ENCODE peak calls at places on chromosome 2, in five cellular contexts. One of them, this sample, is unnamed.

GRCh38 chr2:216576611-216577010 is 56.6 kb upstream of the IGFBP2 start:
- DNase-seq in heart left ventricle: no peak
- DNase-seq in right lobe of liver: no peak
- DNase-seq in endodermal cell: no peak
- DNase-seq in coronary artery: no peak
- DNase-seq in this sample: no peak

GRCh38 chr2:212537311-212538155 is 1.1 kb downstream of the ERBB4 start:
- DNase-seq in endodermal cell: peak
- DNase-seq in right lobe of liver: peak
- DNase-seq in heart left ventricle: peak
- DNase-seq in coronary artery: peak
- DNase-seq in this sample: no peak

GRCh38 chr2:98445167-98445522 is 487 bp downstream of the INPP4A start:
- DNase-seq in coronary artery: no peak
- DNase-seq in right lobe of liver: no peak
- DNase-seq in endodermal cell: no peak
- DNase-seq in heart left ventricle: no peak
- DNase-seq in this sample: no peak

GRCh38 chr2:112474844-112475486 is 7.0 kb upstream of the TTL start:
- DNase-seq in right lobe of liver: no peak
- DNase-seq in heart left ventricle: no peak
- DNase-seq in coronary artery: no peak
- DNase-seq in endodermal cell: no peak
- DNase-seq in this sample: peak

GRCh38 chr2:207775471-207775870 is 5.8 kb upstream of the FZD5 start:
- DNase-seq in heart left ventricle: no peak
- DNase-seq in right lobe of liver: peak
- DNase-seq in coronary artery: peak
- DNase-seq in endodermal cell: peak
- DNase-seq in this sample: peak

GRCh38 chr2:239666855-239667376 is 266.1 kb upstream of the HDAC4 start:
- DNase-seq in coronary artery: peak
- DNase-seq in heart left ventricle: no peak
- DNase-seq in endodermal cell: no peak
- DNase-seq in right lobe of liver: no peak
- DNase-seq in this sample: no peak

GRCh38 chr2:95208101-95208500 is 780 bp downstream of the ZNF892 start:
- DNase-seq in coronary artery: no peak
- DNase-seq in endodermal cell: no peak
- DNase-seq in heart left ventricle: no peak
- DNase-seq in right lobe of liver: no peak
- DNase-seq in this sample: no peak

GRCh38 chr2:230582851-230583283 is 129.8 kb upstream of the CAB39 start:
- DNase-seq in heart left ventricle: no peak
- DNase-seq in coronary artery: no peak
- DNase-seq in right lobe of liver: no peak
- DNase-seq in endodermal cell: no peak
- DNase-seq in this sample: no peak

GRCh38 chr2:66580343-66580954 is 145.5 kb downstream of the MEIS1 start:
- DNase-seq in right lobe of liver: no peak
- DNase-seq in heart left ventricle: no peak
- DNase-seq in endodermal cell: no peak
- DNase-seq in coronary artery: no peak
- DNase-seq in this sample: no peak

GRCh38 chr2:73386894-73387636 is 1.4 kb downstream of the ALMS1 start:
- DNase-seq in heart left ventricle: no peak
- DNase-seq in endodermal cell: no peak
- DNase-seq in coronary artery: no peak
- DNase-seq in right lobe of liver: no peak
- DNase-seq in this sample: no peak

DNA sequence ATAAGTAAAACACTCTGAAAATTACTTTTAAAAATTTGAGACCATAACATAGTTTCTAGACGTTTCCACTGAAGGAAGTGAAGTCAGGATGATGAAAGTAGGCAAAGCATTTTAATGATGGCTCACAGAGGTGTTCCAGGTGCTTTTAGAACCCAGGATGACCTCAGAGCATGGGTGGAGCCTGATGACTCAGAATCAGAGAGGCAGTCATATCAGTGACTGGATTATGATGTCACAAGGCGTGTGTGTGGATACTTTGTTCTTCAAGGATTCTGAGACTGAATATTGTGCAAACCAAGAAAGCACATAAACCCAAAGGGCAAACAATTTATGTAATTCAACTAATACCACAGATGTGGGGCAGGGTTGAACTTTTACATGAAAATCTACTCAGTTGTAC is 208.0 kb upstream of the FBXO11 start:
- DNase-seq in endodermal cell: no peak
- DNase-seq in heart left ventricle: no peak
- DNase-seq in right lobe of liver: no peak
- DNase-seq in coronary artery: no peak
- DNase-seq in this sample: no peak
- H3K4me3 ChIP-seq in endodermal cell: no peak
- H3K4me3 ChIP-seq in heart left ventricle: no peak
- H3K4me3 ChIP-seq in right lobe of liver: no peak
- H3K4me3 ChIP-seq in coronary artery: no peak
- H3K4me3 ChIP-seq in this sample: no peak

DNA sequence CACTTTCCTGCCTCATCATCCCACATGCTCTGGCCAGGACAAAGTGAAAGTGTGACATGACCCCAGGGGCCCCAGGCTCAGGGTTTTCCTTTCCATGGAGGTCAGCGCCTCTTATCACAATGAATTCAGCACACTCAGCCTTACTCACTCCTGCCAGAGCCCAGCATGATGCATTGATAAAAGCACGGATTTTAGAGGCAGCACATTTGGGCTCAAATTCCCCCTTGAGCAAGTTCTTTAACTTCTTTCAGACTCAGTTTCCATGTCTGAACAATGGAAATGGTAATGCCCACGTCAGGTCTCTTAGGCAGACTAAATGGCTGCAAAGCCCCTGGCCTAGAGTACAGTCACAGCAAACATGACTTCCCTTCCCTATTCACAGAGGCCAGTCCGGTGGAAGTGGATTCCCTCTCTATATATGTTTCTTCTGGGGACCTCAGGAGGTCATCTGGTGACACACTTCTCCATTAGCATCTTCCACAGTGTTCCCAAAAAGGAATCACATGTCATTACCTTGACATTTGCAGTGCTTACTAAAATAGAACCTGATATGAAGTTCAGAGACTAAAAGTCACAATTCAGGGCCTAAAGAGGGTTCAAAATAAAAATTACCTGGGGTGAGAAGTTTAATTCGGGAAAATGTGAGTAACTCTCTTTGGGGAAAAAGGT is 55.4 kb upstream of the TMEM163 start:
- DNase-seq in heart left ventricle: no peak
- DNase-seq in endodermal cell: peak
- DNase-seq in coronary artery: no peak
- DNase-seq in right lobe of liver: no peak
- DNase-seq in this sample: no peak
- H3K27ac ChIP-seq in heart left ventricle: no peak
- H3K27ac ChIP-seq in endodermal cell: no peak
- H3K27ac ChIP-seq in coronary artery: no peak
- H3K27ac ChIP-seq in right lobe of liver: no peak
- H3K27ac ChIP-seq in this sample: peak

DNA sequence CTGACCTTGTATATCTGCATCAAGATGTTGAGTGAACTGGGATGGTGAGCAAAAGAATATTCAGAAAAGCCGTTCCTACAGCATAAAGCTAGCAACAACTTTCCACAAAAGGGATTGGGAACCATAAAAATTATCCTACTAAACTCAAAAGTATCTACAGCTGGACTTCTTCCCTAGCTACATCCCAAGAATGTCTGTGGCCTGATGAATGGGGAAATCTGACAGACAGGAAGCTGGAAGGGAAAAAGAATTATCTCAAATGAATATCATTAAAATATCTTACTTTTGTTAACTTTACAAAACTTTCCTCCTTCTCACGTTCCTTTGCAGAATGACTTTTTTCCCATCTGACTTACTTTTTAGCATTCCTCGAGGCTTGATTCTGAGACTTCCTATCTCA is 150.9 kb downstream of the PDE11A start:
- DNase-seq in heart left ventricle: no peak
- DNase-seq in coronary artery: no peak
- DNase-seq in endodermal cell: no peak
- DNase-seq in right lobe of liver: no peak
- DNase-seq in this sample: no peak
- H3K4me3 ChIP-seq in heart left ventricle: no peak
- H3K4me3 ChIP-seq in coronary artery: no peak
- H3K4me3 ChIP-seq in endodermal cell: no peak
- H3K4me3 ChIP-seq in right lobe of liver: no peak
- H3K4me3 ChIP-seq in this sample: no peak

DNA sequence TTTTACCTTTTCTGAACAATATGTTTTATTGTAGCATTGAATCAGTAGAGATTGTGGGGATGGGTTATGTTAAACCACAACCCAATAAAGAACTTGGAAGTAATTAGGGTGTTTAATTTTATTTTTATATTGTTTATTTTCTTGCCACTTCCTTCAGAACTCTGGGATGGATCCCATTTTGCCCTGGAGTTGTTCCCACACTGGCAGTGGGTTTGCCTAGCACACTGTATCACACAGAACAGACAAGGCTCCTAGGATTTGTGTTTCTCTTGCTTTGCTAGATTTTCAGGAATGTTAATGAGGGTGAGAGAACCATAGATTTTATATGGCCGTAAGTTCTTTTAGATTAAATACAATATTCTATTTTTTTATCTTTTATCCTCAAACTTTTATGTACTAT is 59.0 kb downstream of the TANK start:
- DNase-seq in endodermal cell: no peak
- DNase-seq in right lobe of liver: no peak
- DNase-seq in coronary artery: no peak
- DNase-seq in heart left ventricle: no peak
- DNase-seq in this sample: no peak
- H3K27ac ChIP-seq in endodermal cell: no peak
- H3K27ac ChIP-seq in right lobe of liver: no peak
- H3K27ac ChIP-seq in coronary artery: no peak
- H3K27ac ChIP-seq in heart left ventricle: no peak
- H3K27ac ChIP-seq in this sample: no peak

GRCh38 chr2:156333274-156333950 is 891 bp upstream of the NR4A2 start:
- DNase-seq in right lobe of liver: no peak
- DNase-seq in heart left ventricle: no peak
- DNase-seq in endodermal cell: no peak
- DNase-seq in coronary artery: peak
- DNase-seq in this sample: no peak

GRCh38 chr2:156331572-156332451 is 709 bp downstream of the NR4A2 start:
- DNase-seq in coronary artery: peak
- DNase-seq in heart left ventricle: peak
- DNase-seq in endodermal cell: peak
- DNase-seq in right lobe of liver: peak
- DNase-seq in this sample: peak

GRCh38 chr2:156332452-156333273 is at the start of gene NR4A2:
- DNase-seq in coronary artery: peak
- DNase-seq in endodermal cell: peak
- DNase-seq in heart left ventricle: peak
- DNase-seq in right lobe of liver: peak
- DNase-seq in this sample: peak

GRCh38 chr2:156333951-156334495 is 1.5 kb upstream of the NR4A2 start:
- DNase-seq in coronary artery: no peak
- DNase-seq in heart left ventricle: peak
- DNase-seq in endodermal cell: peak
- DNase-seq in right lobe of liver: peak
- DNase-seq in this sample: peak

DNA sequence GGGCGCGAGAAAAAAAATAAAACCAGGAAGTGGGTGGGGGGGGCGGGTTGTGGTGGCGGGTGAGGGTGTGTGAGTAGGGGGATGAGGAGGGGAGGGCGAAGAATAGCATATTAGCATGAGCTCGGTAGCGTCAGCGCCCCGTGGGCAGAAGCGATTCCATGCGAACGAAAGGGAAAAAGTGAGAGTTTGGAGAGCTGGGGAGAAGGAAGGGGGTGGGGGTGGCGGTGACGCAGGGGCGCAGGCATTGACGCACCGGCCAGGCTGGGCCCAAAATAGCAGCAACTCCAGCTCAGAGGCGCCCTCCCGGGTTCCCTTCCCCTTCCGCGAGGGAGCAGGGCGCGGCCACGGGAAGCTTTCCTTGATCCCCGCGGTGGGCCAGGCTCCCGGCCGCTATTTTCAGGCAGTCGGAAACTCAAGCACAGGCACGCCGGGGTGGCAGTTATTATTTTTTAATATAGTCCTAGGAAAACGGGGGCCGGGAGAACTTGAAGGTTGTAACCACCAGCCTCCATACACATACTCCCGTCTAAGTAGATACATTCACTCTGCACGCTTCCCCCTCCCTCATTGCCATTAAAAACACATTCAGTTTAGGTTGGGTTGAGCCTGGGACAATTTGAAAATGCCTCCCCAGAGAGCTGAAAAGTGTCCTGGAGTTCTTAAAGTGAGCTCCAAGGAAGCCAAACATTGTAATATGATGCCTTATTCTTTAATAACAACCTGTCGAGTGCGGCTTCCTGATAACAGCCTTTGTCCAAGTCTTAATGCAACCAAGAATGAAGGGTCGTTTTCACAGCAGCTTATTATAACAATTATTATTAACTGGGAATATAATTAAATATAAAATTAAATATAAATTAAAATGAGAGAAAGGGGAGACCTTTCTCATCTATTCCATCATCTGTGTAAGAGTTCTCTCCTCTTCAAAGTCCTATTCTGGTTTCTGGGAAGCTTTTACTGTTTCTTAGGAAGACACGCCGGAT is 2.3 kb upstream of the NR4A2 start:
- DNase-seq in coronary artery: peak
- DNase-seq in right lobe of liver: peak
- DNase-seq in heart left ventricle: peak
- DNase-seq in endodermal cell: peak
- DNase-seq in this sample: peak
- H3K4me3 ChIP-seq in coronary artery: peak
- H3K4me3 ChIP-seq in right lobe of liver: peak
- H3K4me3 ChIP-seq in heart left ventricle: peak
- H3K4me3 ChIP-seq in endodermal cell: peak
- H3K4me3 ChIP-seq in this sample: peak

DNA sequence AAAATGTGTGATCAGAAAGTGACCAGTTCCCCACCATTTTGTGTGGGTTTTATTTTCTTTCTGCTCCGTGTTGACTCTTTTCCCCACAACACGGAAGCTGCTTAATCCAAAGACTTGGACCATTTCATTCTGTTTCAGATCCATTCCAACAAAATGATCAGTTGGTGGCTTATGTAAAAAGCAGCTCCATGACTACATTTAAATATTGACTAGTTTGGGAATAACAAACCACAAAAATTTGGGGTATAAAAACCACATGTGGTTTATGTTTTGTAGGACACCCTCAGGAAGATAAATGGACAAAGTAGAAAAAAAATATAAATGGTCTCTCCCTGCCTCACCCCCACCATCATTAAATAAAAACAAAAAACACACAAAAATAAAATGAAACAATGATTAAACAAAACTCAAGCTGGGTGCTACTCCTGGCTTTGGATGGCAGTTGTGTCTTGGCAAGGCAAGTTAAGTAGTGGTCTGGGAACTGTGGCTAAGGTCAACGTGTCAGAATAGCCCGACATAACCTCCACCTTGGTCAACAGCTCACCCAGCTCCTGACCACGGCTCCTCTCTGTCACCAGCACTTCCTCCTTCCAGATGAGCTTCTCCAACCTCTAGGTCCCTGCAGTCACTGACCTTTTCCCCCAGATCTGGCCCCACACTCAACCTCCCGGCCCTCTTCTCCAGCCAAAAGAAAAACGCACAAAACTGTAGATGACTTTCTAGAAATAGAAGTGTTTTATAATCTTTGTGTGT is 12.8 kb upstream of the WIPF1 start:
- DNase-seq in coronary artery: no peak
- DNase-seq in right lobe of liver: no peak
- DNase-seq in heart left ventricle: no peak
- DNase-seq in endodermal cell: no peak
- DNase-seq in this sample: no peak
- H3K27ac ChIP-seq in coronary artery: peak
- H3K27ac ChIP-seq in right lobe of liver: no peak
- H3K27ac ChIP-seq in heart left ventricle: no peak
- H3K27ac ChIP-seq in endodermal cell: no peak
- H3K27ac ChIP-seq in this sample: peak

This sample was measured in right atrium auricular region.